ENCODE peak calls at places on chromosomes 13 and 19, in seven cellular contexts. A is stomach, S is type B pancreatic cell, Y is astrocyte of the spinal cord, C is PC-3, R is OCI-LY7, Z is GM12865. I is an unnamed sample.

GRCh38 chr13:105278797-105279425 is 1256.6 kb downstream of the EFNB2 start:
- DNase-seq in A (no peak), S (no peak), Y (no peak), C (peak; percentile 3), R (no peak), Z (no peak), I (no peak)

GRCh38 chr13:95023405-95023804 is 277.8 kb downstream of the ABCC4 start:
- DNase-seq in A (no peak), S (no peak), Y (no peak), C (peak; percentile 77), R (no peak), Z (no peak), I (no peak)

GRCh38 chr19:4807188-4807587 is 15.7 kb downstream of the FEM1A start:
- DNase-seq in A (no peak), S (no peak), Y (no peak), C (no peak), R (peak; percentile 69), Z (peak; percentile 40), I (no peak)

GRCh38 chr13:111953546-111954178 is 113.3 kb upstream of the SOX1 start:
- DNase-seq in A (peak; percentile 20), S (no peak), Y (no peak), C (no peak), R (no peak), Z (no peak), I (peak; percentile 75)

GRCh38 chr19:32566246-32566830 is 14.7 kb upstream of the PDCD5 start:
- DNase-seq in A (no peak), S (peak; percentile 22), Y (no peak), C (no peak), R (no peak), Z (no peak), I (peak; percentile 51)

GRCh38 chr19:1355974-1356865 is 27.5 kb upstream of the NDUFS7 start:
- DNase-seq in A (no peak), S (no peak), Y (peak; percentile 15), C (no peak), R (no peak), Z (no peak), I (no peak)

GRCh38 chr13:39618546-39618945 is 15.6 kb upstream of the LHFPL6 start:
- DNase-seq in A (no peak), S (no peak), Y (no peak), C (no peak), R (no peak), Z (no peak), I (no peak)

GRCh38 chr13:32811297-32811800 is 204.9 kb upstream of the KL start:
- DNase-seq in A (no peak), S (no peak), Y (peak; percentile 41), C (peak; percentile 22), R (no peak), Z (peak; percentile 69), I (no peak)

GRCh38 chr13:101706651-101707050 is 254.2 kb downstream of the ITGBL1 start:
- DNase-seq in A (no peak), S (no peak), Y (peak; percentile 94), C (peak; percentile 71), R (no peak), Z (no peak), I (no peak)

GRCh38 chr19:6521718-6522646 is 8.8 kb upstream of the TNFSF9 start:
- DNase-seq in A (peak; percentile 46), S (no peak), Y (no peak), C (no peak), R (peak; percentile 91), Z (peak; percentile 91), I (no peak)

GRCh38 chr19:18464646-18465045 is 26.7 kb upstream of the ISYNA1 start:
- DNase-seq in A (peak; percentile 80), S (no peak), Y (peak; percentile 91), C (peak; percentile 49), R (no peak), Z (no peak), I (no peak)

GRCh38 chr13:112455476-112456059 is 79.4 kb downstream of the SPACA7 start:
- DNase-seq in A (no peak), S (no peak), Y (no peak), C (no peak), R (no peak), Z (no peak), I (no peak)

GRCh38 chr19:51075998-51076397 is 6.7 kb downstream of the KLK14 start:
- DNase-seq in A (no peak), S (no peak), Y (no peak), C (peak; percentile 40), R (no peak), Z (no peak), I (no peak)

GRCh38 chr19:3836887-3837286 is 32.0 kb downstream of the ZFR2 start:
- DNase-seq in A (no peak), S (no peak), Y (no peak), C (no peak), R (no peak), Z (no peak), I (no peak)

GRCh38 chr19:37306383-37306963 is 64.4 kb upstream of the ZNF527 start:
- DNase-seq in A (no peak), S (no peak), Y (no peak), C (no peak), R (no peak), Z (no peak), I (no peak)

GRCh38 chr19:19447536-19448237 is 42.2 kb downstream of the GATAD2A start:
- DNase-seq in A (no peak), S (no peak), Y (no peak), C (no peak), R (no peak), Z (no peak), I (no peak)

GRCh38 chr19:33500991-33501390 is 20.6 kb downstream of the PEPD start:
- DNase-seq in A (no peak), S (no peak), Y (no peak), C (no peak), R (no peak), Z (no peak), I (no peak)

GRCh38 chr13:27639186-27639585 is 17.5 kb downstream of the POLR1D start:
- DNase-seq in A (no peak), S (no peak), Y (no peak), C (no peak), R (no peak), Z (no peak), I (no peak)

GRCh38 chr13:24168392-24168750 is 7.9 kb downstream of the SPATA13 start:
- DNase-seq in A (no peak), S (no peak), Y (peak; percentile 62), C (no peak), R (no peak), Z (no peak), I (no peak)

GRCh38 chr13:94389544-94390351 is 89.7 kb downstream of the DCT start:
- DNase-seq in A (no peak), S (no peak), Y (no peak), C (peak; percentile 41), R (no peak), Z (no peak), I (no peak)

GRCh38 chr13:97423300-97424045 is 10.5 kb upstream of the RAP2A start:
- DNase-seq in A (no peak), S (no peak), Y (no peak), C (no peak), R (no peak), Z (no peak), I (no peak)

GRCh38 chr13:110266431-110266809 is 40.5 kb downstream of the COL4A1 start:
- DNase-seq in A (no peak), S (no peak), Y (no peak), C (no peak), R (no peak), Z (no peak), I (no peak)

GRCh38 chr13:91347996-91348905 is 764 bp downstream of the MIR17HG start:
- DNase-seq in A (peak; percentile 53), S (peak; percentile 75), Y (no peak), C (no peak), R (peak; percentile 93), Z (peak; percentile 66), I (peak; percentile 84)
- TF ChIP-seq CTCF in A (no peak), S (no peak), Y (no peak), C (no peak), R (no peak), Z (peak; percentile 16), I (peak; percentile 39)

GRCh38 chr13:44234566-44234965 is 139.1 kb upstream of the SERP2 start:
- DNase-seq in A (no peak), S (no peak), Y (no peak), C (no peak), R (no peak), Z (no peak), I (no peak)
- TF ChIP-seq CTCF in A (no peak), S (no peak), Y (no peak), C (no peak), R (no peak), Z (no peak), I (no peak)

GRCh38 chr19:2474232-2475017 is 1.5 kb upstream of the GADD45B start:
- DNase-seq in A (peak; percentile 88), S (peak; percentile 91), Y (peak; percentile 92), C (peak; percentile 86), R (peak; percentile 90), Z (peak; percentile 92), I (peak; percentile 97)

GRCh38 chr19:2476451-2477140 is 669 bp downstream of the GADD45B start:
- DNase-seq in A (peak; percentile 45), S (no peak), Y (peak; percentile 89), C (peak; percentile 39), R (peak; percentile 59), Z (peak; percentile 70), I (peak; percentile 90)

GRCh38 chr19:2477141-2477710 is 1.3 kb downstream of the GADD45B start:
- DNase-seq in A (peak; percentile 68), S (no peak), Y (peak; percentile 37), C (peak; percentile 50), R (peak; percentile 33), Z (no peak), I (no peak)

GRCh38 chr19:2475702-2476450 is at the start of gene GADD45B:
- DNase-seq in A (peak; percentile 98), S (peak; percentile 98), Y (peak; percentile 99), C (peak; percentile 95), R (peak; percentile 99), Z (peak; percentile 99), I (peak; percentile 99)

GRCh38 chr19:2475018-2475701 is 767 bp upstream of the GADD45B start:
- DNase-seq in A (peak; percentile 65), S (no peak), Y (peak; percentile 73), C (peak; percentile 58), R (peak; percentile 76), Z (peak; percentile 83), I (peak; percentile 87)
- TF ChIP-seq CTCF in A (no peak), S (no peak), Y (no peak), C (no peak), R (no peak), Z (no peak), I (no peak)

GRCh38 chr13:98468929-98469328 is 108.0 kb downstream of the STK24 start:
- DNase-seq in A (no peak), S (no peak), Y (no peak), C (no peak), R (no peak), Z (no peak), I (no peak)

GRCh38 chr13:98466634-98467236 is 110.2 kb downstream of the STK24 start:
- DNase-seq in A (no peak), S (no peak), Y (peak; percentile 61), C (peak; percentile 50), R (no peak), Z (peak; percentile 41), I (no peak)

GRCh38 chr13:98467263-98467985 is 109.5 kb downstream of the STK24 start:
- DNase-seq in A (no peak), S (no peak), Y (no peak), C (no peak), R (no peak), Z (no peak), I (no peak)

GRCh38 chr13:98470920-98471319 is 106.0 kb downstream of the STK24 start:
- DNase-seq in A (no peak), S (no peak), Y (no peak), C (no peak), R (no peak), Z (no peak), I (no peak)

GRCh38 chr13:98468352-98468751 is 108.6 kb downstream of the STK24 start:
- DNase-seq in A (no peak), S (no peak), Y (no peak), C (no peak), R (no peak), Z (no peak), I (no peak)
- TF ChIP-seq CTCF in A (no peak), S (no peak), Y (peak; percentile 16), C (no peak), R (no peak), Z (no peak), I (no peak)